ENCODE peak calls at places on chromosome 9, in seven cellular contexts. T is epithelial cell of proximal tubule; S is Caco-2; Y is Right ventricle myocardium superior; K is stimulated activated CD8-positive, alpha-beta memory T cell treated with anti-CD3 and anti-CD28 coated beads, Interleukin-2, amount 100 ng/mL, for 48 hours; U is CD8-positive, alpha-beta memory T cell; C is CD4-positive, alpha-beta memory T cell. F is an unnamed sample.

GRCh38 chr9:89821081-89821480 is 216.3 kb downstream of the GADD45G start:
- DNase-seq in Y (no peak), K (no peak), U (no peak), T (no peak), S (no peak), C (no peak), F (no peak)

GRCh38 chr9:69326261-69326660 is 1.2 kb downstream of the ENTREP1 start:
- DNase-seq in C (no peak), U (no peak), Y (no peak), S (no peak), T (no peak), K (no peak), F (no peak)

GRCh38 chr9:88187631-88188030 is 49.4 kb upstream of the SPATA31C2 start:
- DNase-seq in K (no peak), Y (no peak), C (no peak), S (no peak), T (no peak), U (no peak), F (no peak)

GRCh38 chr9:83151627-83152137 is 88.7 kb upstream of the RASEF start:
- DNase-seq in C (no peak), K (no peak), U (no peak), T (no peak), Y (no peak), S (no peak), F (no peak)

GRCh38 chr9:135978650-135979461 is 17.7 kb upstream of the UBAC1 start:
- DNase-seq in T (no peak), Y (peak), K (no peak), U (peak), C (peak), S (no peak), F (no peak)

GRCh38 chr9:86667307-86667706 is 280.0 kb downstream of the GAS1 start:
- DNase-seq in S (no peak), T (no peak), U (no peak), K (peak), C (no peak), Y (no peak), F (no peak)

GRCh38 chr9:121699271-121700164 is 48.1 kb downstream of the DAB2IP start:
- DNase-seq in S (no peak), K (peak), C (peak), U (peak), T (no peak), Y (peak), F (peak)

GRCh38 chr9:20603524-20604268 is 18.6 kb downstream of the MLLT3 start:
- DNase-seq in S (no peak), C (no peak), K (no peak), T (no peak), Y (no peak), U (no peak), F (no peak)

GRCh38 chr9:88387035-88387732 is 1.1 kb upstream of the SPIN1 start:
- DNase-seq in S (peak), U (no peak), Y (no peak), T (no peak), C (peak), K (no peak), F (no peak)

GRCh38 chr9:33404782-33405362 is 2.5 kb upstream of the AQP7 start:
- DNase-seq in Y (no peak), K (no peak), U (no peak), T (no peak), S (no peak), C (no peak), F (no peak)

GRCh38 chr9:112074250-112075008 is 100.7 kb downstream of the SUSD1 start:
- DNase-seq in K (peak), T (peak), S (peak), U (peak), Y (peak), C (peak), F (no peak)

GRCh38 chr9:104921067-104921741 is 6.8 kb downstream of the ABCA1 start:
- DNase-seq in Y (no peak), T (no peak), S (no peak), U (no peak), K (no peak), C (no peak), F (no peak)

GRCh38 chr9:111994831-111995458 is 98.3 kb downstream of the UGCG start:
- DNase-seq in T (peak), S (no peak), K (no peak), C (peak), Y (no peak), U (no peak), F (no peak)

GRCh38 chr9:34253460-34253837 is 74.6 kb downstream of the UBAP1 start:
- DNase-seq in T (no peak), C (no peak), Y (peak), U (no peak), S (no peak), K (no peak), F (no peak)

GRCh38 chr9:34715639-34716215 is 5.8 kb upstream of the CCL21 start:
- DNase-seq in Y (no peak), C (no peak), T (no peak), S (no peak), U (no peak), K (no peak), F (no peak)

GRCh38 chr9:19198406-19198805 is 32.1 kb upstream of the DENND4C start:
- DNase-seq in C (no peak), T (no peak), Y (no peak), K (no peak), S (no peak), U (no peak), F (no peak)

GRCh38 chr9:9061599-9061998 is 1262.0 kb upstream of the DMAC1 start:
- DNase-seq in U (no peak), Y (no peak), S (no peak), C (no peak), T (no peak), K (no peak), F (no peak)

GRCh38 chr9:70081120-70081495 is 37.5 kb downstream of the MAMDC2 start:
- DNase-seq in T (no peak), U (no peak), K (no peak), S (no peak), C (no peak), Y (no peak), F (no peak)

GRCh38 chr9:107592439-107592838 is 102.9 kb upstream of the KLF4 start:
- DNase-seq in C (no peak), S (no peak), T (no peak), U (no peak), K (no peak), Y (no peak), F (no peak)

GRCh38 chr9:108168451-108168850 is 678.9 kb upstream of the KLF4 start:
- DNase-seq in C (no peak), K (no peak), U (no peak), Y (no peak), T (peak), S (no peak), F (no peak)

GRCh38 chr9:135579889-135580660 is 18.5 kb downstream of the PAEP start:
- DNase-seq in S (no peak), T (no peak), Y (no peak), C (no peak), U (no peak), K (no peak), F (peak)

GRCh38 chr9:129330711-129331279 is 152.7 kb upstream of the IER5L start:
- DNase-seq in Y (no peak), S (no peak), K (no peak), T (no peak), U (no peak), C (no peak), F (no peak)

GRCh38 chr9:119667163-119667562 is 297.9 kb upstream of the BRINP1 start:
- DNase-seq in C (no peak), S (no peak), Y (no peak), K (no peak), T (no peak), U (no peak), F (no peak)

GRCh38 chr9:13083973-13084528 is 195.4 kb downstream of the MPDZ start:
- DNase-seq in T (no peak), U (no peak), S (no peak), C (no peak), K (no peak), Y (no peak), F (no peak)

GRCh38 chr9:115134941-115135340 is 17.0 kb upstream of the TNC start:
- DNase-seq in K (no peak), T (no peak), Y (no peak), S (no peak), C (no peak), U (no peak), F (no peak)

GRCh38 chr9:129962376-129962765 is 80.6 kb downstream of the FNBP1 start:
- DNase-seq in T (no peak), S (no peak), K (no peak), Y (no peak), C (no peak), U (no peak), F (no peak)

GRCh38 chr9:14146201-14146890 is 167.6 kb downstream of the NFIB start:
- DNase-seq in S (no peak), K (no peak), T (no peak), U (no peak), Y (no peak), C (no peak), F (no peak)

GRCh38 chr9:99103505-99103904 is 1.4 kb upstream of the TGFBR1 start:
- DNase-seq in C (no peak), Y (no peak), K (no peak), S (no peak), U (no peak), T (no peak), F (no peak)

GRCh38 chr9:93660647-93661046 is 84.3 kb downstream of the PHF2 start:
- DNase-seq in T (no peak), U (no peak), S (no peak), K (no peak), Y (peak), C (no peak), F (no peak)